ENCODE peak calls at places on chromosomes 6 and 20, in four cellular contexts. P, O, N and H are unnamed samples.

GRCh38 chr20:59850018-59850641 is 83.3 kb downstream of the SYCP2 start:
- DNase-seq in P (no peak), O (no peak), N (no peak), H (no peak)

GRCh38 chr6:90175627-90176538 is 120.8 kb downstream of the BACH2 start:
- DNase-seq in O (no peak), N (peak; percentile 46), P (no peak), H (no peak)

GRCh38 chr6:143252961-143253360 is 192.3 kb downstream of the AIG1 start:
- DNase-seq in P (no peak), O (no peak), N (no peak), H (no peak)

GRCh38 chr20:10469599-10469998 is 34.5 kb downstream of the SLX4IP start:
- DNase-seq in P (no peak), O (peak; percentile 34), N (no peak), H (peak; percentile 42)

GRCh38 chr6:1395496-1395895 is 6.1 kb downstream of the FOXF2 start:
- DNase-seq in P (no peak), O (no peak), N (no peak), H (no peak)

GRCh38 chr6:12170351-12171079 is 119.6 kb upstream of the EDN1 start:
- DNase-seq in O (no peak), P (no peak), N (no peak), H (no peak)

GRCh38 chr20:13119583-13119982 is 101.5 kb upstream of the ISM1 start:
- DNase-seq in N (no peak), O (peak; percentile 51), P (no peak), H (no peak)

GRCh38 chr6:146948790-146949342 is 255.4 kb upstream of the STXBP5 start:
- DNase-seq in O (no peak), P (no peak), N (no peak), H (no peak)

GRCh38 chr6:159943965-159944598 is 24.8 kb upstream of the IGF2R start:
- DNase-seq in O (no peak), N (no peak), P (no peak), H (no peak)

GRCh38 chr6:38572186-38572813 is 67.4 kb downstream of the BTBD9 start:
- DNase-seq in O (no peak), N (no peak), P (no peak), H (no peak)

GRCh38 chr6:52994789-52995078 is 350 bp downstream of the GSTA4 start:
- DNase-seq in N (no peak), P (peak; percentile 57), O (peak; percentile 64), H (peak; percentile 83)

GRCh38 chr6:105993341-105993740 is 92.8 kb upstream of the PRDM1 start:
- DNase-seq in N (no peak), O (no peak), P (no peak), H (no peak)

GRCh38 chr6:105992315-105992961 is 93.7 kb upstream of the PRDM1 start:
- DNase-seq in P (peak; percentile 89), N (no peak), O (peak; percentile 95), H (peak; percentile 88)

GRCh38 chr6:105990151-105990550 is 96.0 kb upstream of the PRDM1 start:
- DNase-seq in P (no peak), N (no peak), O (no peak), H (no peak)

GRCh38 chr6:105993769-105994521 is 92.2 kb upstream of the PRDM1 start:
- DNase-seq in P (peak; percentile 65), O (peak; percentile 41), N (no peak), H (peak; percentile 56)

DNA sequence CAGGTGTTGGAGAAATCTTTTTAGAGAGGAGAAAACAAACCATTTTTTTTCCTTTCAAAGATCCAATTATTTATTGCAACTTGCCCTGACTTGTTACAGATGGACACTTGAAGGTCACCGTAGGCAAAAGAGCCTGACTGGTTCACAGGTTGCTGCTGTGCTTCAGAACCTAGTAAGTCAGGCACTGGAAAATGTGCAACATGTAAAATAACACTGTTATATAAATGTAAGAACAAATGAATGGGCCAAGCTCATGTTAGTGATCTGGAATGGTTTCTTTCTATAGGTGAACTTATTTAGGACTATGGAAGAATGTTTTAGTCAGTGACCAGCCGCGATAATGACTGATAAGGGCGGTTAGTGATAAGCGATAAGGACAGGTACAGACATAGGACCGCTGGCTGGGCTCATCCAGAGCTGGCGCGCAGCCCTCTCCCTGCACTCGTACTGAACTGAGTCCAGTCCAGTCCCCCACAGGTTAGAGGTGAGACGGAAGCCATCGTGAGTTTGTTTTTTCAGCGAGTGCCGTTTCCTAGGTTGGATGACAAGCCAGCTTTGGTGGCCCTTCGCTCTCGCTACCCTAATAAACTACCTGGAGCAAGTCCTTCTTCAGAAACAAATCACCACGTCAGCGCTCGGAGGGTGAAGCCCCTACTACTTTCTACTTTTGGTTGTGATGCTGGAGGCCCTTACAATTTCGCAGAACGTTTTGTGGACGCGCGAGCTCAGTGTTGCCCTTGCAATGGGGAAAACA is 94.4 kb upstream of the PRDM1 start:
- DNase-seq in O (peak; percentile 29), N (no peak), P (peak; percentile 46), H (no peak)
- H3K27me3 ChIP-seq in O (no peaks in the 10 kb centered on the region), N (no peaks in the 10 kb centered on the region), P (peaks cover 71% of the 10 kb centered on the region), H (peaks cover 94% of the 10 kb centered on the region)

DNA sequence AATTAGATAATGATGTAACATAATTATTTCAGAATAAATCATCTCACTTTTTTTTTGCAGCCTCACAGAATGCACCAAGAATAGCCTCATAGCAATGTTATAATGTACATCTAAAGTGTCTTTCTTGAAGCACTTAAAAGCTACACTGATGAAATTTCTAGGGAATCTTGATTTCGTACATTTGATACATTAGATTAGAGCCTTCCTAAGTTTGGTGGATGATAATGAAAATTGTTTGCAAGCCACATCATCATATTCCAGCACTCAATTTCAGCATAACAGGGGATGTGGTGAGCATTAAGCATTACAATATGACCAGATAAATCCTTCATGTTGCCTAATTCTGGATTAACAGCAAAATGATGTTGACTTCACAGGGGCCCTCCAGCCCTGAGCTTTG is 9.7 kb upstream of the METTL24 start:
- DNase-seq in O (no peak), N (no peak), P (no peak), H (no peak)
- H3K27me3 ChIP-seq in O (no peaks in the 10 kb centered on the region), N (peaks cover 67% of the 10 kb centered on the region), P (peaks cover 3% of the 10 kb centered on the region), H (no peaks in the 10 kb centered on the region)

DNA sequence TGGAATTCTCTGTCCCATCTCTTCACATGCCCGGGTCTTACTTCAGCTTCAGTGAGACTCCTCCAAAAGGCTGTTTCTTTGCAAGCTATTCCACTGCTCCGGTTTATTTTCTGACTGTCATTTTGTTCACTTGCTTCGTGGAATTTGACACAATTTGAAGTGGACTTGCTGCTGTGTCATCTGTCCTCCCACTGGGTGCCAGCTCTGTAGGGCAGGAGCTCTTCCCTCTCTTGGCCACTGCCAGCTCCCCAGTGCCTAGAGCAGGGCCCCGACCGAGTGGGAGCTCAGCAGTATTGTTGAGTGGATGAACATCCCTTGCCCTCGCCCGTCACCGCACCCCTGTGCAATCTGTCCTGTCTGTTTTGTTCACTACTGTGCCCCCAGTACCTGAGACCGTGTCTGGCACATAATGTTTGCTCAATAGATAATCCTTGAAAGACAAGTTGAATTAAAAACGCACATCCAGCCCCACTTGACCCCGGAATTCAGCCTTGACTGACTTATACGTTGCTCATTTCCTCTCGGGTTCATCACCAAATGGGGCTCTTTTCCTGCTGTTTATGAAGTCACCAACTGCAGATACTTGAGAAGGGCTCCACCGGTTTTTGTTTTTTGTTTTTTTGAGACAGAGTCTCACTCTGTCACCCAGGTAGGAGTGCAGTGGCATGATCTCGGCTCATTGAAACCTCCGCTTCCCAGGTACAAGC is 170.3 kb upstream of the KCNG1 start:
- DNase-seq in O (no peak), N (no peak), P (no peak), H (no peak)
- H3K27me3 ChIP-seq in O (no peaks in the 10 kb centered on the region), N (peaks cover 7% of the 10 kb centered on the region), P (peaks cover 17% of the 10 kb centered on the region), H (no peaks in the 10 kb centered on the region)

GRCh38 chr20:9053108-9053507 is 15.8 kb upstream of the PLCB4 start:
- DNase-seq in N (no peak), P (no peak), O (no peak), H (no peak)
- H3K27me3 ChIP-seq in N (no peaks in the 10 kb centered on the region), P (no peaks in the 10 kb centered on the region), O (no peaks in the 10 kb centered on the region), H (no peaks in the 10 kb centered on the region)

DNA sequence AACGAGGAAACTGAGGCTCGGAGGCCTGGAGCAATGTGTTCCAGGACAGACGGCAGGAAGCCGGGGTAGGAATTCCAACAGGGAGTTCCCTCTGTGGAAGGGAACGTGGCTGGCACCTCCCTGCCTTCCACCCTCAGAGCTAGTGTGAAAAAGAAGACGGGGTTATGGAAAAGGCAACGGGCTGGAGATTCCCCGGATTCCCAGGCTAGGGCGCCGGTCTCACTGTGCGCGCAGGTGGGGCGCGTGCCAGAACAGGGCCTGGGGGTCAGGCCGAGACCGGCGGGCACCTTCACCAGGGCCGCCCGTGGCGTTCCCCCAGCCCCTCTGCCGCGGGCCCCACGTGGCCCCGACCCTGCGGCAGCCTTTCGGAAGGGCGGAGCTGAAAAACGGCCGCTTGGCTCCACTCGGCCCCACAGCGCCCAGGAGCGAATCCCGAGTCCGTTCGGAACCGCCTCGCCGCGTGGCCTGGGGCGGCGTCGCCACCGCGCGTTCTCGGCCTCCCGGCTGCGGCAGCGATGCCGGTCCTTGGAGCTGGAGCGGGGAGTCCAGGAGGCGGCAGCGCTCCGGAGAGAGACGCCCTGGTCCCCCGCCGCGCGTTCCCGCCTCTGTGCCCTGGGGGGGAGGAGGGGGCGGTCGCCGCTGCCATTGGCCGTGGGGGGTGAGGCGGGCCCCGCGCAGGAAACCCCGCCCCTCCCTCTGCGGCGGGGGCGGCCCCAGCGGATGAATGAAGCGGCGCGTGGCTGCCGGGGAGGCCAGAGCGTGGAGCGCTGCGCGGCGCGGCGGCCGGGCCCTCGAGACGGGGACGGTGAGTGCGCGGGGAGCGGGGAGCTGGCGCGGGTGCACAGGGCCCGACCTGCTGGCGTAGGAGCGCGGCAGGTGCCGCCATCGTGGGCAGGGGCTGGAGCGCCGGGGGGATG is at the start of gene SLCO4A1:
- DNase-seq in P (peak; percentile 75), N (no peak), O (peak; percentile 98), H (peak; percentile 77)
- H3K27me3 ChIP-seq in P (peaks cover 45% of the 10 kb centered on the region), N (peaks cover 24% of the 10 kb centered on the region), O (peaks cover 37% of the 10 kb centered on the region), H (peaks cover 70% of the 10 kb centered on the region)

GRCh38 chr6:149855040-149855654 is 9.0 kb downstream of the LRP11 start:
- DNase-seq in N (no peak), P (no peak), O (no peak), H (peak; percentile 50)

GRCh38 chr6:149854532-149854931 is 9.6 kb downstream of the LRP11 start:
- DNase-seq in P (peak; percentile 70), O (no peak), N (no peak), H (no peak)

GRCh38 chr6:149852881-149853280 is 11.3 kb downstream of the LRP11 start:
- DNase-seq in P (no peak), O (no peak), N (no peak), H (no peak)

GRCh38 chr6:149851461-149851860 is 12.7 kb downstream of the LRP11 start:
- DNase-seq in N (no peak), P (no peak), O (no peak), H (no peak)

DNA sequence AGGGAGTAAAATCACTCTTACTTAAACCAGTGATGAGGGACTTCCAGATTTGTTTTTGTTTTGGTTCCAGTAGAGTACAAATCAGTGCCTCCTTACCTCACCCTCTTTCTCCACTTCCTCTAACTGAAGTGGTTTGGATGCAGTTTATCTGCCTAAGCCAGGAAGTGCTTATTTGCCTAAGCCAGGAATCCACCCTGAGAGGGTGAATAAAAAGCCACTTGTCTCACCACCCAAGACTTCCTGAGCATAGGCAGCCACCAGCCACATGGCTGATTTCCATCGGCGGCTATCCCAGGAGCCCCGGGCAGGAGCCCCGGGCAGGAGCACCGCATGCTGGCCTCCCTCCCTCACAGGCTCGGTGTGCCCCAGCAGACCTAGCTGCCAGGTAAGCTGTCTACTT is 12.0 kb downstream of the LRP11 start:
- DNase-seq in N (no peak), O (no peak), P (peak; percentile 69), H (peak; percentile 64)
- H3K27me3 ChIP-seq in N (no peaks in the 10 kb centered on the region), O (no peaks in the 10 kb centered on the region), P (no peaks in the 10 kb centered on the region), H (no peaks in the 10 kb centered on the region)